ENCODE peak calls at places on chromosomes 1 and 21, in nine cellular contexts. M is left lung, C is endothelial cell, B is HFFc6, V is uterus, Z is transverse colon, O is GM13977, H is heart right ventricle, E is right lobe of liver. U is an unnamed sample.

GRCh38 chr21:34726627-34727337 is 58.0 kb downstream of the CLIC6 start:
- DNase-seq in V (no peak), E (no peak), C (no peak), O (no peak), Z (no peak), H (no peak), M (no peak), B (peak), U (no peak)

GRCh38 chr1:58155418-58156123 is 391.0 kb downstream of the OMA1 start:
- DNase-seq in V (no peak), M (no peak), C (peak), B (no peak), E (peak), Z (no peak), H (peak), O (no peak), U (peak)

GRCh38 chr1:145828368-145829016 is 4.5 kb downstream of the POLR3C start:
- DNase-seq in E (no peak), C (no peak), M (no peak), V (no peak), B (no peak), H (no peak), Z (no peak), O (peak), U (no peak)

GRCh38 chr21:41943468-41944250 is 10.2 kb downstream of the C2CD2 start:
- DNase-seq in O (no peak), H (no peak), M (no peak), Z (no peak), B (no peak), C (no peak), E (no peak), V (no peak), U (no peak)

GRCh38 chr1:109996476-109996875 is 11.9 kb downstream of the AHCYL1 start:
- DNase-seq in M (no peak), B (peak), Z (no peak), V (no peak), H (no peak), O (no peak), E (no peak), C (no peak), U (peak)

GRCh38 chr1:54200519-54200997 is 591 bp downstream of the MRPL37 start:
- DNase-seq in E (no peak), B (no peak), H (no peak), V (no peak), Z (no peak), M (no peak), C (no peak), O (peak), U (peak)

GRCh38 chr1:966135-966602 is at the start of gene PLEKHN1:
- DNase-seq in V (no peak), H (no peak), M (peak), B (peak), Z (peak), E (no peak), C (no peak), O (peak), U (peak)

GRCh38 chr1:168443899-168444298 is 99.9 kb downstream of the XCL2 start:
- DNase-seq in E (no peak), C (no peak), B (no peak), O (no peak), Z (no peak), V (no peak), M (no peak), H (no peak), U (no peak)

GRCh38 chr1:155649689-155650088 is 38.9 kb downstream of the YY1AP1 start:
- DNase-seq in O (no peak), M (no peak), H (no peak), Z (no peak), B (no peak), C (no peak), E (no peak), V (no peak), U (no peak)

GRCh38 chr1:3778590-3779264 is 6.2 kb downstream of the SMIM1 start:
- DNase-seq in C (no peak), H (peak), M (peak), V (no peak), B (no peak), Z (no peak), O (no peak), E (no peak), U (no peak)

GRCh38 chr1:226563666-226564065 is 15.1 kb downstream of the STUM start:
- DNase-seq in Z (no peak), M (no peak), B (no peak), E (no peak), H (no peak), C (no peak), V (no peak), O (no peak), U (peak)

GRCh38 chr1:66402194-66402593 is 131.8 kb upstream of the SGIP1 start:
- DNase-seq in V (peak), E (no peak), M (no peak), B (no peak), Z (peak), O (peak), H (peak), C (no peak), U (no peak)

GRCh38 chr21:23963454-23963853 is 1643.8 kb downstream of the MRPL39 start:
- DNase-seq in O (no peak), E (no peak), H (no peak), C (no peak), B (no peak), Z (no peak), V (no peak), M (no peak), U (peak)

GRCh38 chr1:158002022-158002629 is 8.7 kb downstream of the KIRREL1 start:
- DNase-seq in B (no peak), C (no peak), O (no peak), M (no peak), H (no peak), E (no peak), V (no peak), Z (no peak), U (peak)

GRCh38 chr1:25848531-25848930 is 10.7 kb downstream of the AUNIP start:
- DNase-seq in Z (no peak), E (no peak), H (no peak), V (no peak), O (no peak), M (no peak), C (no peak), B (no peak), U (no peak)

GRCh38 chr1:37458551-37458950 is 15.8 kb upstream of the ZC3H12A start:
- DNase-seq in O (no peak), V (no peak), Z (no peak), C (no peak), H (no peak), E (no peak), B (no peak), M (no peak), U (no peak)

GRCh38 chr1:70961374-70961773 is 86.2 kb downstream of the PTGER3 start:
- DNase-seq in C (no peak), M (no peak), V (no peak), O (no peak), E (no peak), B (no peak), H (no peak), Z (no peak), U (no peak)

GRCh38 chr1:19013826-19014548 is 57.5 kb upstream of the IFFO2 start:
- DNase-seq in B (no peak), V (no peak), O (no peak), E (peak), Z (peak), C (no peak), M (no peak), H (no peak), U (no peak)

GRCh38 chr1:175193339-175193950 is 869 bp upstream of the KIAA0040 start:
- DNase-seq in C (no peak), H (no peak), M (no peak), E (no peak), B (no peak), Z (no peak), O (no peak), V (no peak), U (peak)

GRCh38 chr1:212684076-212684475 is 15.6 kb downstream of the BATF3 start:
- DNase-seq in V (no peak), Z (no peak), B (no peak), O (no peak), C (no peak), E (no peak), H (no peak), M (no peak), U (no peak)

GRCh38 chr1:160171352-160171751 is 19.0 kb upstream of the CASQ1 start:
- DNase-seq in E (no peak), O (no peak), C (no peak), M (no peak), Z (no peak), H (no peak), V (no peak), B (peak), U (no peak)

GRCh38 chr1:67716800-67717199 is 31.8 kb downstream of the GADD45A start:
- DNase-seq in V (peak), O (no peak), H (no peak), B (peak), Z (peak), M (no peak), C (no peak), E (no peak), U (peak)

GRCh38 chr1:78048446-78048845 is 2.7 kb downstream of the GIPC2 start:
- DNase-seq in B (no peak), V (no peak), E (no peak), O (no peak), M (no peak), C (no peak), Z (no peak), H (no peak), U (no peak)

GRCh38 chr1:168637350-168637991 is 61.1 kb downstream of the XCL1 start:
- DNase-seq in H (no peak), M (no peak), O (peak), B (peak), C (peak), E (no peak), Z (no peak), V (no peak), U (peak)

GRCh38 chr1:58650141-58650540 is 49.7 kb downstream of the MYSM1 start:
- DNase-seq in H (no peak), E (no peak), C (no peak), B (peak), V (no peak), M (no peak), Z (no peak), O (no peak), U (no peak)

GRCh38 chr1:72281637-72282270 is 585 bp downstream of the NEGR1 start:
- DNase-seq in B (no peak), E (no peak), O (no peak), C (no peak), M (no peak), Z (no peak), V (no peak), H (no peak), U (peak)

GRCh38 chr1:219385786-219386427 is 212.2 kb downstream of the LYPLAL1 start:
- DNase-seq in C (peak), V (peak), E (peak), Z (no peak), H (no peak), B (peak), O (peak), M (no peak), U (peak)

GRCh38 chr1:25178917-25179571 is 53.3 kb downstream of the SYF2 start:
- DNase-seq in C (no peak), H (no peak), B (no peak), E (peak), O (no peak), Z (no peak), M (no peak), V (no peak), U (no peak)

GRCh38 chr1:2404890-2405511 is 7.4 kb downstream of the PEX10 start:
- DNase-seq in C (no peak), V (no peak), H (no peak), M (no peak), Z (no peak), O (no peak), B (no peak), E (no peak), U (no peak)

GRCh38 chr1:13764533-13764932 is 64.5 kb downstream of the PRDM2 start:
- DNase-seq in H (no peak), V (no peak), Z (no peak), M (no peak), B (no peak), C (no peak), O (no peak), E (no peak), U (no peak)

GRCh38 chr1:185681034-185681633 is 53.1 kb upstream of the HMCN1 start:
- DNase-seq in C (peak), H (no peak), O (no peak), E (no peak), B (peak), M (no peak), V (no peak), Z (no peak), U (peak)

GRCh38 chr1:66761273-66761672 is 9.0 kb downstream of the DYNLT5 start:
- DNase-seq in V (no peak), C (no peak), E (no peak), O (no peak), H (no peak), B (peak), Z (no peak), M (no peak), U (peak)

GRCh38 chr21:32572574-32573420 is 12.5 kb downstream of the TCP10L start:
- DNase-seq in M (no peak), C (no peak), H (no peak), Z (peak), O (no peak), B (no peak), E (no peak), V (no peak), U (peak)

GRCh38 chr1:93061895-93062792 is 16.9 kb upstream of the MTF2 start:
- DNase-seq in H (no peak), Z (peak), M (no peak), E (no peak), V (no peak), C (no peak), O (peak), B (peak), U (peak)

GRCh38 chr21:28516996-28517592 is 475.6 kb downstream of the LTN1 start:
- DNase-seq in E (peak), V (peak), B (no peak), H (peak), C (peak), Z (peak), O (peak), M (peak), U (peak)

GRCh38 chr1:11248169-11248568 is 14.2 kb downstream of the MTOR start:
- DNase-seq in E (no peak), V (no peak), B (no peak), M (no peak), Z (no peak), O (no peak), H (no peak), C (no peak), U (no peak)

GRCh38 chr1:155106862-155107261 is 20.8 kb upstream of the EFNA1 start:
- DNase-seq in V (no peak), H (no peak), E (peak), O (no peak), M (no peak), C (no peak), B (no peak), Z (no peak), U (no peak)

GRCh38 chr1:41528106-41528505 is 43.6 kb upstream of the EDN2 start:
- DNase-seq in B (no peak), M (no peak), V (no peak), O (no peak), E (peak), C (no peak), Z (no peak), H (no peak), U (no peak)

GRCh38 chr1:176954242-176954641 is 210.3 kb downstream of the ASTN1 start:
- DNase-seq in O (no peak), C (no peak), E (no peak), M (no peak), V (no peak), H (no peak), B (no peak), Z (no peak), U (peak)
- TF ChIP-seq CTCF in O (no peak), C (peak), E (peak), M (no peak), V (no peak), H (no peak), B (no peak), Z (no peak), U (peak)

GRCh38 chr1:59776960-59777852 is 37.5 kb upstream of the HOOK1 start:
- DNase-seq in O (no peak), C (no peak), H (no peak), M (peak), V (no peak), E (no peak), Z (no peak), B (peak), U (no peak)

GRCh38 chr1:59775480-59775879 is 39.3 kb upstream of the HOOK1 start:
- DNase-seq in C (no peak), H (no peak), O (no peak), E (no peak), B (no peak), Z (no peak), V (no peak), M (no peak), U (no peak)

DNA sequence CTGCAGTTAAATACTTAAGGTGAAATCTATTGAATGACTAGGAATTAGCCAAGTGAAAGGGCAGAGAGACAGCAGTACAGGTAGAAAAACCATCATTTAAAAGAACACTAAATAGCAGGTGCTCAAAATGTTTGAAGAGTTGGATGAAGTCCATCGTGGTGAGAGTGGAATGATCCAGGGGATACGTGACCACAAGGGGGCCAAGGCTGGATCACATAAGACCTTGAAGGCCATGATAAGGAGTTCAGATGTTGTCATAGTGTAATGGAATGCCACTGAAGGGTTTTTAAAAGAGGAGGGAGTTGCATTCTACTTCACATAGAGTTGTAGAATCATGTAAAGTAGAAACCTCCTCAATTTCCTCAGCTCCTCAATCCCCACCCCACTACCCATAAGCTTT is 34.8 kb upstream of the HOOK1 start:
- DNase-seq in E (no peak), V (no peak), O (no peak), H (no peak), M (no peak), C (no peak), Z (no peak), B (no peak), U (no peak)
- TF ChIP-seq CTCF in E (peak), V (no peak), O (no peak), H (no peak), M (no peak), C (peak), Z (no peak), B (peak), U (peak)

DNA sequence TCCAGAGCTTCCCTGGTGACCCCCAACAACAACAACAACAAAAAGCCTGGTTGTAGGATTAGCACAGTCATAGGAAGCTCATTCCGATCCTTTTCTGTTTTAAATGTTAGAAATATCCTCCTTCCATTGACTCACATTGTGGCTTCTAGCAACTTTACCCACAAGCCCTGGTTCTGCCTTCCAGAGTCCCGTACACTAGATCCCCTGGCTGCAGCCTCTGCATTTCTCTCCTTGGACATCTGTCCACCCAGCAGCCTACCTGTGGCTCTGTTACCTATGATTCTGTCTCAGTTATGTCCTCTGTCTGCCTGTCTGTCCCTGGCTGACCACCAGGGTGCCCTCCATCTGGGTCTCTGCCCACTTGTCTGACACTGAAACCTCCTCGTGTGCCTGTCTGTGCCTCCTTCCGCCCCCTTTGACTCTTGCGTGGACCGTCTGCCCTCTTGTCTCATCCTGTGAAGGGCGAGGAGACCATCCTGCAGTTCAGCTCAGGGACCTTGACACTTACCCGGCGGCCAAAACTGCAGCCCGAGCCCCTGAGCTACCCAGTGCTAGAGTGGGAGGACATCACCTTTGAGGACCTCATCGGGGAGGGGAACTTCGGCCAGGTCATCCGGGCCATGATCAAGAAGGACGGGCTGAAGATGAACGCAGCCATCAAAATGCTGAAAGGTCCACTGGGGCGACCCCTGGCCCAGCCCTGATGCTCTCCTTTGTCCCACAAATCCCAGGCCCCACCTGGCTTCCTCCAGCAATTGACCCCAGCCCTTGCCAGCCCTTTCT is 16.1 kb downstream of the TIE1 start:
- DNase-seq in M (peak), O (no peak), E (no peak), C (no peak), H (no peak), B (no peak), Z (no peak), V (no peak), U (no peak)
- TF ChIP-seq CTCF in M (no peak), O (no peak), E (no peak), C (peak), H (no peak), B (peak), Z (no peak), V (no peak), U (no peak)

GRCh38 chr1:162753001-162753658 is 37.4 kb upstream of the HSD17B7 start:
- DNase-seq in C (no peak), E (peak), O (no peak), M (no peak), B (no peak), H (no peak), V (no peak), Z (no peak), U (no peak)
- TF ChIP-seq CTCF in C (no peak), E (no peak), O (no peak), M (no peak), B (no peak), H (no peak), V (no peak), Z (no peak), U (no peak)

GRCh38 chr1:14826172-14826636 is 227.7 kb downstream of the KAZN start:
- DNase-seq in M (no peak), B (peak), C (no peak), E (no peak), V (peak), Z (peak), H (no peak), O (no peak), U (peak)
- TF ChIP-seq CTCF in M (no peak), B (peak), C (no peak), E (no peak), V (no peak), Z (no peak), H (no peak), O (no peak), U (no peak)

GRCh38 chr1:224459936-224460335 is 25.3 kb upstream of the WDR26 start:
- DNase-seq in H (no peak), O (no peak), V (no peak), Z (no peak), B (no peak), C (no peak), E (no peak), M (no peak), U (no peak)

GRCh38 chr1:224458296-224458695 is 23.7 kb upstream of the WDR26 start:
- DNase-seq in V (no peak), E (no peak), M (no peak), C (no peak), O (no peak), Z (no peak), B (no peak), H (no peak), U (no peak)

GRCh38 chr1:224456637-224456953 is 22.0 kb upstream of the WDR26 start:
- DNase-seq in C (no peak), E (no peak), Z (no peak), H (no peak), B (no peak), M (no peak), V (no peak), O (no peak), U (no peak)

GRCh38 chr1:224459051-224459450 is 24.5 kb upstream of the WDR26 start:
- DNase-seq in C (no peak), O (no peak), V (no peak), B (no peak), E (no peak), M (no peak), Z (no peak), H (no peak), U (no peak)

GRCh38 chr1:224457782-224458144 is 23.2 kb upstream of the WDR26 start:
- DNase-seq in E (no peak), C (no peak), H (no peak), V (no peak), M (no peak), O (no peak), B (no peak), Z (no peak), U (no peak)
- TF ChIP-seq CTCF in E (no peak), C (peak), H (no peak), V (no peak), M (no peak), O (no peak), B (peak), Z (no peak), U (no peak)